ENCODE peak calls at places on chromosome 3, in six cellular contexts. R, A, M, H, J and V are unnamed samples.
A peak's percentile ranks its signal among the peaks of the same experiment; 100 is the strongest.

GRCh38 chr3:71903141-71903540 is 118.2 kb upstream of the PROK2 start:
- DNase-seq in R (no peak), J (peak; percentile 2), A (no peak), M (no peak), H (no peak), V (no peak)

GRCh38 chr3:10804183-10804648 is 11.8 kb upstream of the SLC6A11 start:
- DNase-seq in J (no peak), A (no peak), R (peak; percentile 2), M (no peak), H (no peak), V (peak; percentile 52)

GRCh38 chr3:12222765-12223485 is 64.2 kb upstream of the TIMP4 start:
- DNase-seq in R (peak; percentile 61), A (no peak), H (no peak), M (no peak), J (peak; percentile 62), V (no peak)

GRCh38 chr3:127848131-127849129 is 26.1 kb upstream of the MGLL start:
- DNase-seq in R (no peak), J (peak; percentile 48), M (no peak), H (peak; percentile 5), A (peak; percentile 37), V (peak; percentile 34)

GRCh38 chr3:107953707-107954106 is 137.1 kb downstream of the CD47 start:
- DNase-seq in M (no peak), A (no peak), H (no peak), R (no peak), J (no peak), V (no peak)

GRCh38 chr3:156553705-156554356 is 1.1 kb downstream of the SSR3 start:
- DNase-seq in H (no peak), R (peak; percentile 79), J (peak; percentile 76), M (no peak), A (no peak), V (peak; percentile 52)

GRCh38 chr3:37768107-37768809 is 93.4 kb upstream of the CTDSPL start:
- DNase-seq in M (no peak), A (peak; percentile 59), J (no peak), H (no peak), R (no peak), V (peak; percentile 82)

GRCh38 chr3:139226731-139227130 is 117.1 kb upstream of the MRPS22 start:
- DNase-seq in R (no peak), A (no peak), H (no peak), J (no peak), M (no peak), V (no peak)

GRCh38 chr3:72001758-72002157 is 216.8 kb upstream of the PROK2 start:
- DNase-seq in H (no peak), R (no peak), J (no peak), A (no peak), M (peak; percentile 53), V (no peak)

GRCh38 chr3:195929452-195929851 is 21.1 kb upstream of the TNK2 start:
- DNase-seq in H (no peak), R (no peak), M (no peak), J (no peak), A (no peak), V (no peak)

GRCh38 chr3:13556937-13557336 is 8.0 kb downstream of the FBLN2 start:
- DNase-seq in R (no peak), M (no peak), A (no peak), H (no peak), J (no peak), V (no peak)

GRCh38 chr3:32147935-32148334 is 41.5 kb downstream of the GPD1L start:
- DNase-seq in A (no peak), J (no peak), M (no peak), R (no peak), H (no peak), V (no peak)

GRCh38 chr3:46440531-46441294 is 24.0 kb downstream of the LTF start:
- DNase-seq in J (no peak), R (no peak), A (no peak), H (no peak), M (no peak), V (no peak)

GRCh38 chr3:172132159-172132586 is 92.8 kb downstream of the FNDC3B start:
- DNase-seq in R (no peak), J (no peak), H (no peak), M (no peak), A (no peak), V (no peak)

GRCh38 chr3:136642714-136643113 is 109.5 kb downstream of the STAG1 start:
- DNase-seq in M (no peak), H (no peak), J (no peak), A (no peak), R (no peak), V (no peak)

GRCh38 chr3:169764453-169765280 is at the start of gene TERC:
- DNase-seq in R (peak; percentile 92), H (peak; percentile 98), A (peak; percentile 87), J (peak; percentile 90), M (peak; percentile 94), V (peak; percentile 94)

GRCh38 chr3:156952011-156952410 is 125.9 kb downstream of the LEKR1 start:
- DNase-seq in J (no peak), R (no peak), M (no peak), A (no peak), H (no peak), V (no peak)

GRCh38 chr3:78707616-78708015 is 1060.2 kb downstream of the ROBO1 start:
- DNase-seq in H (no peak), J (no peak), A (no peak), R (no peak), M (no peak), V (no peak)

GRCh38 chr3:31534036-31534435 is 1.3 kb downstream of the STT3B start:
- DNase-seq in J (peak; percentile 2), H (no peak), A (no peak), R (peak; percentile 30), M (no peak), V (peak; percentile 26)

GRCh38 chr3:94873751-94874150 is 810.9 kb downstream of the NSUN3 start:
- DNase-seq in A (no peak), J (no peak), M (no peak), H (no peak), R (no peak), V (no peak)

GRCh38 chr3:60956729-60957128 is 294.5 kb downstream of the FHIT start:
- DNase-seq in M (no peak), A (no peak), H (no peak), R (no peak), J (no peak), V (no peak)

GRCh38 chr3:13833506-13834257 is 46.2 kb downstream of the WNT7A start:
- DNase-seq in R (no peak), M (no peak), J (no peak), H (no peak), A (no peak), V (no peak)

GRCh38 chr3:96619475-96619874 is 194.9 kb upstream of the EPHA6 start:
- DNase-seq in H (no peak), R (no peak), M (no peak), J (no peak), A (no peak), V (no peak)

GRCh38 chr3:43995929-43996378 is 245.7 kb upstream of the TOPAZ1 start:
- DNase-seq in H (no peak), R (peak; percentile 35), M (peak; percentile 51), J (no peak), A (no peak), V (no peak)

GRCh38 chr3:139928708-139929505 is 6.1 kb upstream of the CLSTN2 start:
- DNase-seq in A (no peak), R (no peak), J (no peak), H (no peak), M (no peak), V (no peak)

GRCh38 chr3:183259087-183259486 is 6.0 kb downstream of the B3GNT5 start:
- DNase-seq in J (no peak), M (no peak), H (no peak), A (no peak), R (no peak), V (no peak)

GRCh38 chr3:182136008-182136910 is 424.5 kb downstream of the SOX2 start:
- DNase-seq in M (no peak), A (peak; percentile 42), H (no peak), J (no peak), R (no peak), V (peak; percentile 10)

GRCh38 chr3:4778119-4778518 is 201.1 kb upstream of the BHLHE40 start:
- DNase-seq in J (no peak), H (no peak), M (no peak), R (no peak), A (no peak), V (no peak)

GRCh38 chr3:88003115-88003755 is 55.6 kb downstream of the CGGBP1 start:
- DNase-seq in J (peak; percentile 31), A (peak; percentile 29), H (no peak), M (no peak), R (peak; percentile 73), V (peak; percentile 61)

GRCh38 chr3:15271785-15272381 is 60.5 kb downstream of the SH3BP5 start:
- DNase-seq in J (no peak), R (no peak), A (no peak), H (no peak), M (no peak), V (no peak)